ENCODE peak calls at places on chromosome 2, in four cellular contexts. V is dorsolateral prefrontal cortex, D is cardiac muscle cell, Y is spleen. X is an unnamed sample.

GRCh38 chr2:127371037-127371436 is 16.7 kb downstream of the MAP3K2 start:
- DNase-seq in Y (no peak), V (no peak), D (no peak), X (no peak)

GRCh38 chr2:96909651-96910050 is 39.8 kb upstream of the SEMA4C start:
- DNase-seq in Y (no peak), D (peak), V (no peak), X (no peak)

GRCh38 chr2:219701847-219702634 is 74.6 kb downstream of the SLC4A3 start:
- DNase-seq in D (no peak), Y (no peak), V (no peak), X (no peak)

GRCh38 chr2:2184549-2185249 is 146.4 kb downstream of the MYT1L start:
- DNase-seq in Y (no peak), V (peak), D (no peak), X (no peak)

GRCh38 chr2:212863185-212863588 is 288.2 kb downstream of the IKZF2 start:
- DNase-seq in V (no peak), D (peak), Y (peak), X (peak)

GRCh38 chr2:132751838-132752237 is 81.8 kb upstream of the LYPD1 start:
- DNase-seq in V (no peak), Y (no peak), D (no peak), X (no peak)

GRCh38 chr2:642431-642815 is 34.8 kb downstream of the TMEM18 start:
- DNase-seq in D (no peak), Y (no peak), V (no peak), X (no peak)

GRCh38 chr2:179247318-179248023 is 17.2 kb downstream of the SESTD1 start:
- DNase-seq in D (no peak), Y (no peak), V (no peak), X (no peak)

GRCh38 chr2:145811467-145812162 is 1291.7 kb upstream of the ZEB2 start:
- DNase-seq in D (no peak), V (no peak), Y (no peak), X (peak)

GRCh38 chr2:173021939-173022371 is 53.7 kb upstream of the MAP3K20 start:
- DNase-seq in D (no peak), Y (no peak), V (no peak), X (peak)

GRCh38 chr2:98234763-98235162 is 111.5 kb upstream of the CNGA3 start:
- DNase-seq in D (no peak), Y (no peak), V (no peak), X (no peak)

GRCh38 chr2:98252394-98252793 is 93.9 kb upstream of the CNGA3 start:
- DNase-seq in D (no peak), Y (no peak), V (no peak), X (no peak)

GRCh38 chr2:128722469-128722868 is 403.8 kb upstream of the HS6ST1 start:
- DNase-seq in Y (no peak), V (no peak), D (no peak), X (no peak)

GRCh38 chr2:25340340-25340886 is 1.3 kb downstream of the DNMT3A start:
- DNase-seq in Y (peak), V (no peak), D (peak), X (no peak)

GRCh38 chr2:219968685-219969345 is 341.4 kb downstream of the SLC4A3 start:
- DNase-seq in Y (no peak), D (no peak), V (no peak), X (no peak)

GRCh38 chr2:136246086-136246669 is 128.2 kb upstream of the CXCR4 start:
- DNase-seq in D (peak), V (no peak), Y (peak), X (peak)

GRCh38 chr2:136010126-136010525 is 24.7 kb upstream of the DARS1 start:
- DNase-seq in D (no peak), Y (no peak), V (no peak), X (peak)

GRCh38 chr2:66851449-66851872 is 416.5 kb downstream of the MEIS1 start:
- DNase-seq in Y (no peak), V (no peak), D (no peak), X (peak)

GRCh38 chr2:70726947-70727725 is 40.9 kb downstream of the ADD2 start:
- DNase-seq in D (no peak), V (no peak), Y (no peak), X (no peak)

GRCh38 chr2:144449028-144449406 is 70.9 kb downstream of the ZEB2 start:
- DNase-seq in D (peak), Y (peak), V (peak), X (no peak)

GRCh38 chr2:37869304-37869703 is 55.8 kb upstream of the RMDN2 start:
- DNase-seq in D (no peak), Y (no peak), V (no peak), X (no peak)

GRCh38 chr2:170816499-170817246 is at the start of gene GAD1:
- DNase-seq in V (peak), Y (peak), D (peak), X (peak)

GRCh38 chr2:184815824-184816223 is 217.5 kb downstream of the ZNF804A start:
- DNase-seq in V (no peak), Y (no peak), D (no peak), X (no peak)

GRCh38 chr2:206154197-206154596 is 5.0 kb downstream of the NDUFS1 start:
- DNase-seq in D (peak), Y (no peak), V (no peak), X (no peak)

DNA sequence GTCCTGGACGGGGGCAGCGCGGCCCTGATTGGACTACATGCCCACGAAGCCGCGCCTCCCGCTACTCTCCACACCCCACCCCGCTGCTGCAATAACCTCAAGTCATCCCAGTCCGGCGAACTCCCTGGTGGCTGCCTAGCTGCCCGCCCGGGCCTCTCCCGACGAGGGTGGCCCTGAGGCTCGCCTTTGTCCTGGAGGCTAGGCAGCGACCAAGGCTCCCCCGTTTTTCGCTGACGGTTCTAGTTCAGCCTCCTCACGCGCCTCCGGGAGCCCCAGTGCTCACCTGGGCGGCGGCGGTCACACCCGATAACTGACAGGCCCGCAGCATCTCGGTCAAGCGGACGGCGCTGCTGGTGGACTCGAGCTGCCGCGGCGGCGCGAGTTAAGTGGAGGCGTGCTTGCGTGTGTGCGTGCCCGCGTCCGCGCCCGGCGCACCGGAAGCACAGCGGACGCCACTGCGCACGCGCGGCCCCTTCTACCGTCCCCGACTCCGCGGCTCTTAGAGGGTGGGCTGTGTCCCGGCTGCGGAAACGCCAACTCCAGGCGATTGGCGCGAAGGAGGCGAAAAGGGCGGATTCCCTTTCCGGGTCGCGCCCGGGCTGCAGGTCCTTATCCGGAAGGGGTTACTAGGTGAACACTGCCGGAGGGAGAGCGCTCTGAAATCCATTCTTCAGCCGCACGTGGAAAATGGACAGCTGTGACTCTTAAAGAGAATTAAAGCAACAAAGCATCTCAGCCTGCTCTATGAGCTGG is at the start of gene IMMT:
- DNase-seq in V (peak), Y (peak), D (peak), X (peak)
- TF ChIP-seq CTCF in V (peak), Y (no peak), D (no peak), X (no peak)

GRCh38 chr2:67997528-67998267 is 65.1 kb downstream of the C1D start:
- DNase-seq in D (no peak), V (no peak), Y (no peak), X (peak)
- H3K27ac ChIP-seq in D (no peak), V (no peak), Y (no peak), X (no peak)

DNA sequence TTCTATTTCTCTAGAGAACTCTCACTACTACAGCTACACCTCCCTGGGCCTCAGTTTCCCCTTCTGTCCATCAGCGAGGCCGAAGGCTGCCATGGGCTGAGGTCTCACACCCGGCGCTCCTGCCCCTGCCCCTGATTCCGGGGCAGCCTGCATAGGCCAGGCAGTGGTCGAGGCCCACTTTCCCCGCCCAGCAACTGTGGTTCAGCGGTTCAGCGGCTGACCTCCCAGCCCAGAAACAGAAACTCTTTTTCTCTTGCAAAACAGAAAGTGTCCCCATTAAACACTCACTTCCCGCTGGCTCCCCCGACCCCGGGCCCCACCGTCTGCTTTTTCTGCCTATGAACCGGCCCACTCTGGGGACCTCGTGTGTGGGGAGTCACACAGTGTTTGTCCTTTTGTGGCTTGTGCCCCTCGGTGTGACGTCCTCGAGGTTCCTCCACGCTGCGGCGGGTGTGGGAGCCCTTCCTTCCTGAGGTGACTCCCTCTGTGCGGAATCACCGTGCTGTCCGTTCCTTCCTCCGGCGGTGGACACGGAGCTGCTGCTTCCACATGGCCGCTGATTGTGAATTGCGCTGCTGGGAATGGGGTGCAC is 16.0 kb downstream of the PDCD1 start:
- DNase-seq in V (no peak), Y (peak), D (no peak), X (no peak)
- H3K4me3 ChIP-seq in V (peak), Y (peak), D (no peak), X (peak)

GRCh38 chr2:235007664-235008457 is 56.0 kb downstream of the SH3BP4 start:
- DNase-seq in Y (no peak), D (no peak), V (no peak), X (no peak)

GRCh38 chr2:235005603-235006259 is 53.9 kb downstream of the SH3BP4 start:
- DNase-seq in Y (no peak), D (peak), V (peak), X (no peak)

GRCh38 chr2:235006461-235006860 is 54.6 kb downstream of the SH3BP4 start:
- DNase-seq in D (no peak), Y (no peak), V (no peak), X (no peak)

GRCh38 chr2:235008584-235009044 is 56.8 kb downstream of the SH3BP4 start:
- DNase-seq in V (no peak), D (no peak), Y (no peak), X (no peak)

DNA sequence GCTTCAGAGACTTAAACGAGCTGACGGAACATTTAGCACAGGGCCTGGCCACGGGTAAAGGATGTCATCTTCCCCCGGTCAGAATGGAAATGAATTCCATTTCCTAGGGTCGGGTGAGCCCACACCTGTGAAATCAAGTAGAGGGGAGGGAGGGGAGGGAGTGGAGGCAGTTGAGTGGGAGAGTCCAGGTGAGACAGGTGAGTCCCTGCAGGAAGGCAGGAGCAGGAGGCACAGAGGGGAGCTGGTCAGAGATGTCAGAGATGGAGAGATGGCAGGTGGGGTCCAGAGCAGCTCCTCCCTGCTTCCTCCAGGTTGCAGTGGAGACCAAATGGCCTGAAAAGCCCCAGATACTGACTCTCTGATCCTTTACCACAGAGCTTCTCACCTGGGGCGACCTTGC is 55.2 kb downstream of the SH3BP4 start:
- DNase-seq in D (no peak), V (no peak), Y (no peak), X (no peak)
- TF ChIP-seq CTCF in D (no peak), V (no peak), Y (no peak), X (no peak)

GRCh38 chr2:32641180-32641579 is 13.3 kb downstream of the TTC27 start:
- DNase-seq in Y (no peak), V (no peak), D (no peak), X (no peak)
- H3K27ac ChIP-seq in Y (no peak), V (no peak), D (no peak), X (no peak)

GRCh38 chr2:26847663-26848335 is at the start of gene DPYSL5:
- DNase-seq in Y (no peak), D (peak), V (peak), X (no peak)
- H3K4me3 ChIP-seq in Y (peak), D (peak), V (peak), X (peak)

GRCh38 chr2:105789745-105790466 is 45.2 kb downstream of the NCK2 start:
- DNase-seq in Y (no peak), V (no peak), D (no peak), X (peak)
- TF ChIP-seq CTCF in Y (peak), V (no peak), D (no peak), X (peak)

DNA sequence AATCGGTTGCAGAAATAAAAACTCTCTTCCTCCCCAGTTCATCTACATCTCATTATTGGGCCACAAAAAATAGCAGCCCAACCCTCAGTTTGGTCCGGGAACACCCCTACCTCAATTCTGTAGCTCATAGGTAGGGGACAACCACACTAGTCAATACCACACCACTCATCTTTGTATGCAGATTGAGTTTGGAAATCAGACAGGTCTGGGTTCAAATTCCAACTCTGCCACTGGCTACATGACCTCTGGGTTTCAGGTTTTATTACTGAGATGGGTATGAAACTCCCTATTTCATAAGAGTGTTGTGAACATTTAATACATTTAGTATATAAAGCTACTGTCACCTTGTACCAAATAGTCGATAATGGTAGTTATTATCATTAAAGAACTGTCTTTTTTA is 2.2 kb upstream of the SUCLG1 start:
- DNase-seq in V (no peak), Y (no peak), D (no peak), X (no peak)
- H3K27ac ChIP-seq in V (no peak), Y (no peak), D (no peak), X (no peak)

GRCh38 chr2:63851912-63852311 is 10.2 kb downstream of the UGP2 start:
- DNase-seq in V (no peak), D (no peak), Y (no peak), X (no peak)

GRCh38 chr2:63849381-63850203 is 7.9 kb downstream of the UGP2 start:
- DNase-seq in Y (no peak), D (no peak), V (no peak), X (no peak)

GRCh38 chr2:63853527-63854310 is 12.0 kb downstream of the UGP2 start:
- DNase-seq in Y (no peak), V (no peak), D (no peak), X (no peak)

GRCh38 chr2:63850650-63851049 is 9.0 kb downstream of the UGP2 start:
- DNase-seq in Y (no peak), V (no peak), D (no peak), X (no peak)

GRCh38 chr2:63850204-63850571 is 8.5 kb downstream of the UGP2 start:
- DNase-seq in Y (no peak), V (no peak), D (no peak), X (no peak)
- H3K4me3 ChIP-seq in Y (no peak), V (no peak), D (peak), X (no peak)

DNA sequence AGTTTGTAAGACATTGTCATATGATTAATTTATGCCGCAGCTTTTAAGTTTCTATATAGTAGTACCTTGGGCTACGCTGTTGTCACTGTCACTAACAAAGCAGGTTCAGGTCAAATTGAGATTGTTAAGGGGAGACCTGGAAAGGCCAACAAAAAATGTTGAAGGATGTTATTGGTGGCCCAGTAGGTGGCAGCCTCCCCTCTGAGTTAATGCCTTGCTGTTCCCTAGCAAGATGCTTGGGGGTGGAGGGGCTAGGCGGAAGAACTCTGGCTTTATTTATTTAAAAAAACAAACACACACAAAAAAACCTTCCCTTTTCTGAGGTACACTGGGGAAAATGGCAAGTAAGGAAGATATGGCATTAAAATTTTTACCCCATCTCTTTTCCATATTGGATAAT is 128.3 kb upstream of the ATP5MC3 start:
- DNase-seq in D (peak), Y (no peak), V (no peak), X (peak)
- TF ChIP-seq CTCF in D (peak), Y (no peak), V (peak), X (peak)

X was measured in brain microvascular endothelial cell.